ENCODE peak calls at places on chromosome X, in seven cellular contexts. P is neural progenitor cell, W is WERI-Rb-1, N is HFF-Myc, R is ascending aorta, Z is gastrocnemius medialis, Y is fibroblast of lung. V is an unnamed sample.

GRCh38 chrX:113892401-113892800 is 691.5 kb upstream of the HTR2C start:
- DNase-seq in R (no peak), Y (peak), P (no peak), Z (no peak), W (no peak), N (no peak), V (no peak)

GRCh38 chrX:31590581-31591113 is 518.8 kb upstream of the FTHL17 start:
- DNase-seq in Y (peak), N (peak), W (no peak), R (no peak), P (no peak), Z (no peak), V (no peak)

GRCh38 chrX:53558646-53559045 is 124.5 kb upstream of the HSD17B10 start:
- DNase-seq in R (no peak), N (no peak), Z (no peak), P (no peak), Y (no peak), W (no peak), V (no peak)

GRCh38 chrX:43835557-43835956 is 46.7 kb downstream of the MAOB start:
- DNase-seq in P (no peak), Y (no peak), W (no peak), R (no peak), Z (no peak), N (no peak), V (no peak)

GRCh38 chrX:129577473-129577872 is 37.4 kb downstream of the OCRL start:
- DNase-seq in Y (peak), Z (no peak), N (peak), W (peak), R (peak), P (no peak), V (peak)

GRCh38 chrX:103913356-103914020 is 48.9 kb upstream of the TMSB15B start:
- DNase-seq in Y (peak), P (no peak), N (no peak), R (no peak), W (no peak), Z (no peak), V (no peak)

GRCh38 chrX:51641421-51642021 is 22.8 kb upstream of the CENPVL3 start:
- DNase-seq in P (peak), R (no peak), W (no peak), Z (no peak), Y (peak), N (peak), V (peak)

GRCh38 chrX:129701624-129702069 is 37.1 kb upstream of the XPNPEP2 start:
- DNase-seq in Z (peak), N (no peak), R (peak), Y (peak), W (no peak), P (no peak), V (no peak)

GRCh38 chrX:17328837-17329236 is 46.2 kb upstream of the NHS start:
- DNase-seq in Y (no peak), P (peak), R (no peak), N (no peak), W (no peak), Z (no peak), V (no peak)

GRCh38 chrX:125202486-125203378 is 116.9 kb upstream of the TEX13C start:
- DNase-seq in P (peak), Y (no peak), W (no peak), R (no peak), N (no peak), Z (no peak), V (no peak)

GRCh38 chrX:30309139-30309571 is at the start of gene NR0B1:
- DNase-seq in W (peak), P (peak), Y (peak), Z (no peak), R (no peak), N (no peak), V (no peak)

GRCh38 chrX:129981207-129981553 is 1.3 kb upstream of the BCORL1 start:
- DNase-seq in R (no peak), Z (no peak), W (no peak), Y (no peak), N (no peak), P (no peak), V (no peak)

GRCh38 chrX:2311483-2311882 is 189.3 kb downstream of the DHRSX start:
- DNase-seq in Z (no peak), P (peak), Y (peak), R (no peak), W (peak), N (no peak), V (no peak)

GRCh38 chrX:40871385-40872082 is 136.2 kb upstream of the MED14 start:
- DNase-seq in Z (no peak), N (no peak), R (no peak), Y (peak), P (no peak), W (no peak), V (no peak)

GRCh38 chrX:124127496-124127895 is 166.0 kb downstream of the STAG2 start:
- DNase-seq in R (no peak), N (no peak), P (no peak), W (peak), Z (no peak), Y (no peak), V (no peak)

GRCh38 chrX:108168961-108169740 is 77.6 kb downstream of the ATG4A start:
- DNase-seq in P (no peak), W (no peak), Y (no peak), N (no peak), R (no peak), Z (no peak), V (no peak)

GRCh38 chrX:153469811-153470410 is 465 bp downstream of the HAUS7 start:
- DNase-seq in P (peak), W (peak), R (no peak), N (no peak), Z (no peak), Y (no peak), V (no peak)

GRCh38 chrX:106874075-106874474 is 29.1 kb downstream of the RIPPLY1 start:
- DNase-seq in P (peak), Y (peak), Z (no peak), R (no peak), W (no peak), N (peak), V (no peak)

GRCh38 chrX:70554081-70554480 is 109.4 kb downstream of the DLG3 start:
- DNase-seq in P (no peak), R (no peak), W (no peak), Z (no peak), N (no peak), Y (peak), V (no peak)

GRCh38 chrX:31527455-31528126 is 455.8 kb upstream of the FTHL17 start:
- DNase-seq in Y (no peak), W (no peak), Z (no peak), P (no peak), R (no peak), N (no peak), V (no peak)

GRCh38 chrX:25019707-25020390 is 4.1 kb upstream of the ARX start:
- DNase-seq in W (no peak), R (no peak), N (no peak), Z (no peak), Y (no peak), P (peak), V (no peak)

GRCh38 chrX:93977641-93978040 is 303.6 kb downstream of the FAM133A start:
- DNase-seq in Y (no peak), Z (no peak), P (no peak), N (no peak), R (no peak), W (no peak), V (no peak)

GRCh38 chrX:115584715-115585114 is 23.7 kb downstream of the PLS3 start:
- DNase-seq in Z (no peak), W (no peak), N (no peak), P (no peak), Y (peak), R (no peak), V (no peak)

GRCh38 chrX:53438174-53438831 is 4.1 kb upstream of the HSD17B10 start:
- DNase-seq in W (no peak), P (no peak), Z (no peak), N (no peak), R (no peak), Y (no peak), V (no peak)

DNA sequence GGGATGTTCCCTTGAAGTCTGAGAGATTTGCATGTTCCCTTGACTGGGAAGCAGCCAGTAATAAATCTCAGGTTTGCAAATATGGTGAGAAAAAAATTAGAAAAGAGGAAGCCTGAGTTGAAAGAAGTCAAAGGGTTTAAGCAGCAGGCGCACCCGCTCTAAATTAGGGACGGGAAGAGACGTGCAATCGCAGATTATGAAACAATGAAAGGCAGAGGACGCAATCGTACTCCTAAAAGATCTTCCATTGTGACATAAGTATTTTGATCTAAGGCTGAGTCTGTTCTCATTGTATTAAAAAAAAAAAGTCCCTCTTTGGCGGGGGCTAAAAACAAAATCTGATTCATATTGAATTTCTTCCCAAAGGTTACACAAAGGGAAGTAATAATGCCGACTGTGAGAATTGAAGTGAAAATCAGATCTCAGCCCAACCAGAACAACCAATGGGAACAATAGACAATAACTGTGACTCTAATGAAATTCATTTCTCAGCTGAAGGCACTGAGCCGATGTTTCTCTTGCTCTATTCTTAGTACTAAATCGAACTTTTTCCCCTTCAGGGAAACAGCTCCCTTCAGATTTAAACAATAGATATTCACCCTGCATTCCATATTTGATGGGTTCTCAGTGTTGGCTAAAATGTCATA is 28.3 kb downstream of the SAT1 start:
- DNase-seq in N (no peak), W (no peak), P (no peak), Y (no peak), R (no peak), Z (no peak), V (no peak)
- TF ChIP-seq CTCF in N (no peak), W (no peak), P (no peak), Y (no peak), R (no peak), Z (no peak), V (no peak)

GRCh38 chrX:119948381-119948780 is 4.8 kb upstream of the NKAP start:
- DNase-seq in Y (no peak), P (no peak), R (no peak), Z (no peak), W (no peak), N (no peak), V (no peak)
- TF ChIP-seq CTCF in Y (no peak), P (peak), R (no peak), Z (no peak), W (peak), N (no peak), V (no peak)

GRCh38 chrX:66728818-66729271 is 90.0 kb upstream of the EDA2R start:
- DNase-seq in W (peak), N (peak), Z (peak), R (peak), P (peak), Y (peak), V (peak)

GRCh38 chrX:66731398-66731797 is 92.5 kb upstream of the EDA2R start:
- DNase-seq in W (no peak), Z (no peak), N (peak), R (no peak), P (peak), Y (peak), V (peak)
- TF ChIP-seq CTCF in W (peak), Z (no peak), N (no peak), R (peak), P (peak), Y (peak), V (peak)

DNA sequence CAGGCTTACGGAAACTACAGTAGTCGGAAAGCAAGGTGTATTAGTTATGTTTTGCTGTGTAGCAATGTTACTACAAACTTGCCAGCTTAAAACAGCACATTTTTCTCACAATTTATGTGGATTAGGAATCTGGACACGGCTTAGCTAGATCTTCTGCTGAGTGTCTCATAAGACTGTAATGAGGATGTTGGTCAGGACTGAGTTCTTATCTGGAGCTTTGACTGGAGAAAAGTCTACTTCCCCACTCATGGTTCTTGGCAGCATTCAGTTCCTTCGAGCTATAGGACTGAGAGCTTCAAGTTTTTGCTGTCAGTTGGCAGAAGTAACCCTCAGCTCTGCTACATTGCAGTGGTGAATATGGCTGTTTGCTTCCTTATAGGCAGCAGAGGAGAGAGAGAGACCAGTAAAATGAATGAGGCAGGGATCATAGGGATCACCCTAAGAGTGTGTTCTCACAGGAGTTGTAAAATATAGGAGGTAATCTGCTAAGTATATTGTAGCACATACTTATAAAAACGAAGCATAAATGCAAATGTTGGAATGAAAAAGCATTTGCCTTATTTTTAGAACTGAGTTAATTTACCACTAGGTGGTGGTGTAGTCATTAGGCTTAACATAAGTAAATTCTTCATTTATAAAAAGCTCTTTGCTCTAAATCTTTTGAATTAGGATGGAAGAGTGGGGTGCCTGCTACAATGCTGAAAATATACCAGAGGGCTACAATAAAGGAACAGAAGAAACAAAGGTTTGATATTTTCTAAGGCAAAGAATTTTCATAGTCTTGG is 38.6 kb downstream of the ALG13 start:
- DNase-seq in W (no peak), Y (peak), P (no peak), Z (no peak), N (no peak), R (no peak), V (no peak)
- TF ChIP-seq CTCF in W (no peak), Y (no peak), P (peak), Z (no peak), N (no peak), R (peak), V (peak)

DNA sequence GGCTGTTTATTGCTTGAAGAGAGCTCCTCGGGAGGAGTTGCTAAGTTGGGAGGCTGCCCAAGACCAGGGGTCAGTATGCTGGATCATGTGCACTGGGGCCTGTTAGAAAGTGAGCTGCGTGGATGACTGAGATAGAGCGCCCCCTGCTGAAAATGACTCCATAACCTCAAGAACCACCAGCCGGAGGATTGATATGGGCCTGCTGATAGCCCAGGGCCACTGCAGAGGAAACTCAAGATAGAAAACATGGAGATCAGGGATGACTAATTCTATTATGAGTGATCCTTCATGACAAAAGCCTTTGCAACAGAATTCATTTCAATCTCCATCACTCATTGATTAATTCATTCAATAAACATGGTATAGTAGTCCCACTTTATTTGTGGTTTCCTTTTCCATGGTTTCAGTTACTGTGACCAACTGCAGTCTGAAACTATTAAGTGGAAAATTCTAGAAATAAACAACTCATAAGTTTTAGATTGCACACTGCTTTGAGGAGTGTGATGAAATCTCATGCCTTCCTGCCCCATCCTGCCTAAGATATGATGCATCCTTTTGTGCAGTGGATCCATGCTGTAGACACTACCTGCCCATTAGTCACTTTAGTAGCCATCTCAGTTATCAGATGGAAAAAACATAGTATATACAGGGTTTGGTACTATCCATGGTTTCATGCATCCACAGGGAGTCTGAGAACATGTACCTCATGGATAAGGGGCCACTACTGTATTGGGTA is 126.7 kb upstream of the MBNL3 start:
- DNase-seq in N (no peak), R (no peak), Y (peak), P (peak), Z (no peak), W (peak), V (no peak)
- TF ChIP-seq CTCF in N (peak), R (peak), Y (peak), P (peak), Z (no peak), W (peak), V (peak)

V was measured in AG09319.